ENCODE peak calls at places on chromosomes 12 and 14, in five cellular contexts. Y is H9, J is H1, X is IMR-90, B is mesenchymal stem cell. U is an unnamed sample.

GRCh38 chr14:72613196-72613974 is 280.5 kb downstream of the DPF3 start:
- DNase-seq in Y (peak; percentile 15), J (no peak), B (peak; percentile 39), X (no peak), U (no peak)

GRCh38 chr12:4243098-4243795 is 30.3 kb upstream of the CCND2 start:
- DNase-seq in Y (no peak), B (no peak), X (no peak), J (no peak), U (no peak)

GRCh38 chr12:55932546-55932919 is 1.6 kb downstream of the DGKA start:
- DNase-seq in J (no peak), X (peak; percentile 33), Y (no peak), B (peak; percentile 52), U (no peak)

GRCh38 chr14:103698380-103699260 is 16.6 kb downstream of the XRCC3 start:
- DNase-seq in J (no peak), B (no peak), X (no peak), Y (no peak), U (no peak)

GRCh38 chr12:113473942-113474341 is 2.3 kb upstream of the LHX5 start:
- DNase-seq in X (no peak), B (no peak), J (no peak), Y (peak; percentile 72), U (no peak)

GRCh38 chr14:65170768-65171251 is 68.5 kb upstream of the MAX start:
- DNase-seq in X (peak; percentile 81), Y (peak; percentile 76), J (no peak), B (peak; percentile 80), U (no peak)

GRCh38 chr12:30813741-30814687 is 59.3 kb upstream of the CAPRIN2 start:
- DNase-seq in B (peak; percentile 20), J (no peak), Y (peak; percentile 4), X (peak; percentile 50), U (no peak)

GRCh38 chr12:113239811-113240331 is 18.6 kb downstream of the TPCN1 start:
- DNase-seq in J (no peak), X (no peak), B (peak; percentile 23), Y (no peak), U (no peak)

GRCh38 chr14:97539884-97540283 is 742.7 kb downstream of the VRK1 start:
- DNase-seq in B (no peak), Y (no peak), X (no peak), J (no peak), U (no peak)

GRCh38 chr12:125329239-125330238 is 264.3 kb downstream of the AACS start:
- DNase-seq in J (no peak), Y (peak; percentile 87), X (no peak), B (no peak), U (peak; percentile 89)

GRCh38 chr12:2215709-2216560 is 163.1 kb downstream of the CACNA1C start:
- DNase-seq in B (peak; percentile 22), Y (no peak), J (no peak), X (peak; percentile 57), U (no peak)

GRCh38 chr14:104547998-104548700 is 31.4 kb upstream of the C14orf180 start:
- DNase-seq in X (no peak), Y (peak; percentile 21), B (no peak), J (no peak), U (no peak)

GRCh38 chr14:38207830-38208815 is at the start of gene SSTR1:
- DNase-seq in Y (peak; percentile 64), B (peak; percentile 45), X (no peak), J (no peak), U (peak; percentile 18)

GRCh38 chr14:97266653-97267052 is 469.5 kb downstream of the VRK1 start:
- DNase-seq in B (peak; percentile 2), J (no peak), Y (no peak), X (no peak), U (no peak)

GRCh38 chr12:104080764-104081163 is 16.4 kb downstream of the HCFC2 start:
- DNase-seq in B (no peak), Y (no peak), X (no peak), J (no peak), U (no peak)

GRCh38 chr12:11863478-11863906 is 207.2 kb upstream of the BCL2L14 start:
- DNase-seq in X (no peak), J (no peak), Y (no peak), B (peak; percentile 11), U (no peak)

GRCh38 chr14:26765768-26766550 is 168.1 kb upstream of the NOVA1 start:
- DNase-seq in B (peak; percentile 90), Y (no peak), X (peak; percentile 69), J (no peak), U (peak; percentile 30)

GRCh38 chr14:75340921-75341320 is 62.3 kb downstream of the FOS start:
- DNase-seq in B (peak; percentile 65), Y (no peak), X (no peak), J (no peak), U (no peak)

GRCh38 chr12:125160556-125160955 is 95.3 kb downstream of the AACS start:
- DNase-seq in Y (no peak), J (no peak), B (no peak), X (no peak), U (no peak)

GRCh38 chr12:91542048-91542447 is 359.4 kb upstream of the DCN start:
- DNase-seq in X (no peak), B (no peak), Y (no peak), J (no peak), U (no peak)

GRCh38 chr12:19044877-19045276 is 84.7 kb upstream of the PLEKHA5 start:
- DNase-seq in Y (no peak), J (no peak), X (no peak), B (no peak), U (no peak)

GRCh38 chr14:93402951-93403350 is 27.8 kb upstream of the UNC79 start:
- DNase-seq in J (no peak), X (no peak), Y (no peak), B (no peak), U (no peak)

GRCh38 chr14:22796087-22796707 is 19.0 kb downstream of the SLC7A7 start:
- DNase-seq in Y (no peak), X (no peak), B (no peak), J (no peak), U (no peak)
- H3K14ac ChIP-seq in Y (peak overlapping the region; percentile 43), X (no peak overlapping the region), B (no peak overlapping the region), J (no peak overlapping the region), U (no peak overlapping the region)

GRCh38 chr12:52921488-52922165 is 16.8 kb upstream of the KRT8 start:
- DNase-seq in X (no peak), Y (no peak), B (no peak), J (no peak), U (no peak)
- H2AK5ac ChIP-seq in X (no peak overlapping the region), Y (no peak overlapping the region), B (no peak overlapping the region), J (no peak overlapping the region), U (peak overlapping the region; percentile 39)

GRCh38 chr14:101398011-101398410 is 163.3 kb upstream of the DIO3 start:
- DNase-seq in X (no peak), Y (no peak), J (no peak), B (no peak), U (no peak)
- H3K14ac ChIP-seq in X (no peak overlapping the region), Y (no peak overlapping the region), J (no peak overlapping the region), B (no peak overlapping the region), U (peak overlapping the region; percentile 51)

DNA sequence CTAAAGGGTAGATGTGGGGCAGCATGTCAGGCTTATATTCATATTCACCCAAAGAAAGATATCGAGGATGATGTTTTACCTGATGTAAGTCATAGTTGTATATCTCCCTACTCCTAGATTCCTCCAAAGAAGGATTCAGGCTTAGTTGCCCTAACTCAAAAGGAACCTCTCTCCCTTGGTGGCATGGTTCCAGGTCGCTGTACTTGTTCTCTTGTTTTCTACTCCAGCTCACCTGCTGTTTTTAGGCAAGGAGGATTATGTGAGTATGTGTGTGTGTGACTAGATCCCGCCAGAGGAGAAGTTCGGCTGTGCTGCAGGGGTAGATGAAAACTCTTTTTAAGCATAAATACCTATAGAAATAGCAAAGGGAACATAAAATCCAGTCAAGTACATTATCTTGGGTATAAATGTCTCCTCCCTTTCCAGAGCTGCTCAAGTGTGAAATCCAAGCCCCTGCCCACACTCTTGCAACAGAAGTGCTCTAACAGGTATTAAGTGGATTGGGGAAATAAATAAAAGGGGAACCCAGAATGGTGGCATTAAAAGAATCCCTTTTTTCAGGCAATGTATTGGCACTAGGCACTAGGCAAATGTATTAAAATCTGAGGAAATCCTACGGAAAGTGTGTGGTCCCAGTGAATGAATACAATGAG is 375.7 kb downstream of the ZFP36L1 start:
- DNase-seq in B (no peak), Y (no peak), X (no peak), J (no peak), U (no peak)
- H2AK5ac ChIP-seq in B (no peak overlapping the region), Y (no peak overlapping the region), X (no peak overlapping the region), J (no peak overlapping the region), U (no peak overlapping the region)

GRCh38 chr12:109153711-109154434 is 37.5 kb downstream of the ACACB start:
- DNase-seq in J (no peak), X (no peak), Y (peak; percentile 57), B (no peak), U (peak; percentile 3)

GRCh38 chr12:109151457-109151856 is 35.1 kb downstream of the ACACB start:
- DNase-seq in Y (no peak), X (no peak), J (no peak), B (no peak), U (no peak)

GRCh38 chr12:109150124-109150640 is 33.8 kb downstream of the ACACB start:
- DNase-seq in Y (no peak), X (no peak), B (no peak), J (no peak), U (no peak)

GRCh38 chr12:109144224-109144623 is 27.8 kb downstream of the ACACB start:
- DNase-seq in X (no peak), B (no peak), J (no peak), Y (no peak), U (no peak)

GRCh38 chr12:109147954-109148353 is 31.6 kb downstream of the ACACB start:
- DNase-seq in X (no peak), B (no peak), J (no peak), Y (no peak), U (no peak)
- H3K14ac ChIP-seq in X (no peak overlapping the region), B (no peak overlapping the region), J (no peak overlapping the region), Y (no peak overlapping the region), U (no peak overlapping the region)

DNA sequence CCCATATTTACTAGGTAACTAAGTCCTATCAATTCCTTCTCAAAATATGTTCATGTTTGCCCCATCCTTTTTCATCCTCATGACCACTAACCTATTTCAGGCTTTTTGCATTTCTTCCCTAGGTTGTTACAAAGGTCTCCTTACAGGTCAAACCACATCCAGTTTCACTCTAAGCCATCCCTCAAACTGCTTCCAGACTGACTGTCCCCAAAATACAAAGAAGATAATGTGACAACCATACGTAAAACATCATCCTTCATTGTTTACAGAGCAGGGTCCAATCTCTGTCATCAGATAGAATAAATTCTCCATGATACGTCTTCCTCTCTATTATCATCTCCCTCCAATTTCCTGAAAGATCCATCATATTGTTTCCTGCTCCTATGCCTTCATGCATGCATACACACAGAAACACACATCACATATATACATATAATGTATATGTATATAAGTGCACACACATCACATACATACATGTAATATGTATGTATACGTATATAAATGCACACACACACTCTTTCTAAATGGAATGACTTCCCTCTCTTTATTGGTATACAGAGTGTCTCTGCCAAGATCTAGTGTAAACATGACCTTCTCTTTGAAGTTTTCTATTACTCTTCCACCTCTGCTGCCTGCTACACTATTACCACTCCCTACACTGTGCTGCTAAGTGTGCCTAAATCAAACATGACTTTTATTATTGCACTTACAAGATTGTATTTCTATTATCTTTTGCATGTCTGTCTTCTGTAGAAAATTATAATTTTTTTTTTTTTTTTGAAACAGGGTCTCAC is 30.7 kb upstream of the EPS8 start:
- DNase-seq in J (no peak), B (no peak), X (no peak), Y (no peak), U (no peak)
- H2AK5ac ChIP-seq in J (no peak overlapping the region), B (no peak overlapping the region), X (no peak overlapping the region), Y (no peak overlapping the region), U (no peak overlapping the region)

GRCh38 chr12:51027342-51027835 is 1.2 kb upstream of the SLC11A2 start:
- DNase-seq in B (no peak), Y (no peak), J (no peak), X (no peak), U (no peak)
- H3K14ac ChIP-seq in B (no peak overlapping the region), Y (no peak overlapping the region), J (no peak overlapping the region), X (no peak overlapping the region), U (no peak overlapping the region)